ENCODE peak calls at places on chromosomes 12 and 14, in seven cellular contexts. W is GM23338, P is HCT116, N is transverse colon, Y is stomach, V is upper lobe of left lung, E is Panc1. G is an unnamed sample.

GRCh38 chr12:66092559-66093269 is 37.8 kb downstream of the LLPH start:
- DNase-seq in W (no peak), P (no peak), N (no peak), Y (no peak), V (no peak), E (no peak), G (no peak)

GRCh38 chr14:78278464-78278863 is 108.3 kb downstream of the NRXN3 start:
- DNase-seq in W (no peak), P (no peak), N (no peak), Y (no peak), V (no peak), E (no peak), G (no peak)

GRCh38 chr12:99137124-99137845 is 492.2 kb downstream of the APAF1 start:
- DNase-seq in W (peak), P (no peak), N (no peak), Y (no peak), V (no peak), E (no peak), G (no peak)

GRCh38 chr12:102990419-102990818 is 32.9 kb downstream of the ASCL1 start:
- DNase-seq in W (peak), P (no peak), N (no peak), Y (no peak), V (no peak), E (no peak), G (no peak)

GRCh38 chr14:77141592-77142288 is at the start of gene ZDHHC22:
- DNase-seq in W (peak), P (no peak), N (no peak), Y (no peak), V (no peak), E (no peak), G (no peak)

GRCh38 chr12:122001379-122002209 is 20.1 kb upstream of the BCL7A start:
- DNase-seq in W (peak), P (no peak), N (no peak), Y (no peak), V (no peak), E (no peak), G (no peak)

GRCh38 chr14:100498068-100498467 is 89.1 kb downstream of the BEGAIN start:
- DNase-seq in W (no peak), P (no peak), N (no peak), Y (no peak), V (no peak), E (no peak), G (no peak)

GRCh38 chr14:95523051-95523817 is 6.8 kb upstream of the SYNE3 start:
- DNase-seq in W (no peak), P (no peak), N (no peak), Y (no peak), V (no peak), E (no peak), G (peak)

GRCh38 chr14:99282261-99283050 is 10.5 kb upstream of the BCL11B start:
- DNase-seq in W (no peak), P (no peak), N (no peak), Y (no peak), V (no peak), E (no peak), G (no peak)

DNA sequence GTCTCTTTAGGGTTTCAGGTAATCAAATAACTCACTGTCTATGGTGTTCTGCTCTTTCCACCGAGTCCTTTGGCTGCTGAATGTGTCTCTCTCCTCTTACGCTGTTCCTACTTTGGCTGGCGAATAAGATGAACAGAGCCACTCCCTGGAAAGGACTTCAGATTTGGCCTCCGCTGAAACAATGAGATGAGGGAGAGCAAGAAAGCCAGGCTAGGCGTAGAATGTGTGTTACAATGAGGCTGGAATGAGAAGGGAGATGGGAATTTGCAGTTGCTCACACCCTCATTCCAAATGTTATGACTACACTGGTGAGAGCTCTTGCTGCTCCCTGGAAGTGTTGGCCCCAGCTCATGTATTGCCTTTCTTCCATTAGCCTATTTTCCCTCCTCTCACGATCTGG is at the start of gene MFAP5:
- DNase-seq in W (peak), P (no peak), N (no peak), Y (no peak), V (no peak), E (no peak), G (no peak)
- TF ChIP-seq POLR2AphosphoS5 in W (no peak), P (no peak), N (no peak), Y (no peak), V (no peak), E (no peak), G (peak)

GRCh38 chr14:35347323-35348043 is 55.3 kb downstream of the PSMA6 start:
- DNase-seq in W (peak), P (no peak), N (peak), Y (no peak), V (peak), E (no peak), G (no peak)
- TF ChIP-seq POLR2AphosphoS5 in W (no peak), P (no peak), N (no peak), Y (no peak), V (no peak), E (no peak), G (no peak)

DNA sequence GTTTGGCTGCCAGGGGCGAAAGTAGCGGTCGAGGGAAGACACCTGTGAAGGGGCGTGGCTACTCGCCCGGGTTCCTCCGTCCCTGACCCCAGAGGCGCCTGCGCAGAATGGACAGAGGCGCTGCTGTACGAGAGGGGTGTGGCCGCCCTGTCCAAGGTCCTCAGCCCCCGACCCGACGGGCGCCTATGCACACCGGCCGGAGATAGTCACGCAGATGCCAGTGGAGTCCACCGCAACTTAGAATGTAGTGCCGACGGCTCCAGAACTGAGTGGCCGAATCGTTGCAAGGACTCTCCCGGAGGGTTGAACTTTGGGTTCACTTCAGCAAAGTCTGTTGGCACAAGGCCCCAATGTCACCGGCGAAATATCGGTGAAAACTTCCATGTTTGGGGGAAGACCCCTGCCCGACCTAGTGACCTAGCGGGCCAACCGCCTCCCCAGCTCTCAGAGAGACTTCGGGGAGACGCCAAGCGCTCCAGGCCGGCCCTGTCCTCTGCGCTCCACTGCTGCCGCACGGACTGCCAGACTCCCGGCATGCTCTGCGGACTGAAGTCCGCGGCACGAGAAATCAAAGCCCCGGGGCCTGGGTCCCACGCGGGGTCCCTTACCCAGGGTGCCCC is 539 bp upstream of the RNU6-7 start:
- DNase-seq in W (peak), P (no peak), N (peak), Y (peak), V (peak), E (peak), G (peak)
- TF ChIP-seq POLR2AphosphoS5 in W (no peak), P (no peak), N (peak), Y (no peak), V (no peak), E (no peak), G (no peak)

GRCh38 chr14:79278798-79279644 is 932.3 kb downstream of the DIO2 start:
- DNase-seq in W (peak), P (no peak), N (peak), Y (peak), V (peak), E (no peak), G (peak)
- TF ChIP-seq POLR2AphosphoS5 in W (peak), P (no peak), N (peak), Y (peak), V (no peak), E (no peak), G (no peak)

GRCh38 chr12:54216580-54217308 is 28.0 kb upstream of the SMUG1 start:
- DNase-seq in W (peak), P (peak), N (peak), Y (peak), V (peak), E (peak), G (peak)
- TF ChIP-seq POLR2AphosphoS5 in W (no peak), P (no peak), N (no peak), Y (no peak), V (no peak), E (no peak), G (no peak)

DNA sequence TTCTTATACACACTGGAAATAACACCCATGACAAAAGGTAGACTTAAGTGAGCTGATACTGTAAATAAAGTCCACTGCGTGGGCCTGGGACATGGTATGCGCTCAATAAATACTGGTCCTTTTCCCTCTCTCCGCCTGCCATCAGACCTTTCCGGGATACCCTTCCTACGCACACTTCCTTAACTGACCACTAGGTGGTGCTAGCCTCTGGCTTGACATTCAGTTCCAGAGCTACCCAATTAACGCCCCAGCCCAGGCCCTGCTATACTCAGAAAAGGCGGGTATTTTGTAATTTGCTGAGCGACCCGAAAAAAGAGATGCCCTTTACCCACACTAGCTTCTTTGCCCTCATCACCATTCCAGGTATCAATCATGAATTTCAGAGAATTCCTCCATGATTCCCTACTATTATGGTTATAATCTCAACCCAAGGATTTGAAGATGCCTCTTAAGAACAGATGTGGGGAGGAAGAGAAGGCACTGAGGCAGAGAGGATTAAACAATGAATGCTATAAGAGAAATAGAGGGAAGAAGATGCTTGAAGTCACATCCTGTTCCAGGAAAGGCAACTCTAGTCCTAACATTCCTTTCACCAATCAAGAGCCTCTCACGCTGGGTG is 3.9 kb upstream of the LRP1 start:
- DNase-seq in W (peak), P (peak), N (peak), Y (peak), V (no peak), E (peak), G (peak)
- TF ChIP-seq POLR2AphosphoS5 in W (no peak), P (no peak), N (no peak), Y (peak), V (no peak), E (no peak), G (no peak)

DNA sequence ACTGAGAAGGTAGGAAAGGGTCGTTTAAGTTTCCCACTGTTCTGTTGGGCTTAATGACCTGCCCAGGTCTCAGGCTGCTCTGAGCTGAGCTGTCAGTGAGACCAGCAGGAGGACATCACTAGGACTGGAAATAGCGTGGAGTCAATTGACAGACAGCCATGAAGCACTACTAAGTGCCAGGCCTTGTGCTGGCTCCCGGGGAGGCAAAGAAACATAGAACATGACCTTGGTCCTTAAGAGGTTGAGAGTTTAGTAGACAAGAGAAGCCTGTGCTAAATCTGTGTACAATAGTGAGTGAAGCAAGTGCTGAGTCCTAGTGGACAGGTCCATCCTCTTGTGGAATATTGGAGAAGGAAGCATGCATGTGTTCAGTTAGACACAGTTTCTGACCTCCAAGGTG is 239.2 kb downstream of the CACNA1C start:
- DNase-seq in W (no peak), P (no peak), N (no peak), Y (no peak), V (no peak), E (no peak), G (no peak)
- TF ChIP-seq POLR2AphosphoS5 in W (no peak), P (no peak), N (no peak), Y (no peak), V (no peak), E (no peak), G (no peak)

GRCh38 chr12:29580971-29581370 is 83.5 kb upstream of the OVCH1 start:
- DNase-seq in W (no peak), P (no peak), N (no peak), Y (no peak), V (no peak), E (no peak), G (no peak)

GRCh38 chr12:29581641-29582040 is 84.2 kb upstream of the OVCH1 start:
- DNase-seq in W (no peak), P (no peak), N (no peak), Y (no peak), V (no peak), E (peak), G (no peak)

GRCh38 chr12:29582156-29582555 is 84.7 kb upstream of the OVCH1 start:
- DNase-seq in W (no peak), P (no peak), N (no peak), Y (no peak), V (no peak), E (no peak), G (no peak)

GRCh38 chr12:29578731-29579130 is 81.2 kb upstream of the OVCH1 start:
- DNase-seq in W (no peak), P (no peak), N (no peak), Y (no peak), V (no peak), E (no peak), G (no peak)

DNA sequence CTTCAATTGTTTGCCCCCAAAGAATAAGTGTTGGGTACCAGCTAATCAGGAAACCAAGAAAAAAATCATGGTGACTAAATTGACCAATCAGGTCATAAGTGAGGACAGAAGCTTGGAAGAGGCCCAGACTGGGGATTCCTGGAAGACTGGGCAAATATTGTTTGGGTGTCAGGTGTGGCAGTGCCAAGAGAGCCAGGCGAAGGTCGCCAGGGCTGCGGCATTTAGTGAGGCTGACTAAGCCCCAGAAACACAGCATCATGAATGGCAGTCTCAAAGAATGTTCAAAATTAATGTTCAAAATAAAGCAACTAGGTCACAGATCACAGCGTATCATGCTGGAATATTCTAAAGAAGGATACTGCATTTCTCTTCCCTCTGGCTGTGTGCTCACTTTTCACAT is 85.2 kb upstream of the OVCH1 start:
- DNase-seq in W (no peak), P (no peak), N (no peak), Y (peak), V (peak), E (no peak), G (no peak)
- TF ChIP-seq POLR2AphosphoS5 in W (no peak), P (no peak), N (no peak), Y (no peak), V (no peak), E (no peak), G (no peak)